ENCODE peak calls at places on chromosomes 7 and 10, in seven cellular contexts. T, O, M, U, N, I and G are unnamed samples.

GRCh38 chr7:14821757-14822480 is 80.6 kb downstream of the DGKB start:
- DNase-seq in N (no peak), M (peak; percentile 47), O (no peak), I (no peak), T (no peak), U (no peak), G (no peak)

GRCh38 chr7:6147627-6148026 is 116.5 kb downstream of the ANKRD61 start:
- DNase-seq in N (no peak), O (no peak), U (no peak), M (no peak), I (no peak), T (no peak), G (no peak)

GRCh38 chr10:127354992-127355391 is 158.6 kb upstream of the INSYN2A start:
- DNase-seq in I (peak; percentile 15), M (no peak), O (no peak), T (no peak), N (no peak), U (no peak), G (no peak)

GRCh38 chr7:158029431-158029938 is 558.1 kb downstream of the PTPRN2 start:
- DNase-seq in N (no peak), I (no peak), U (no peak), M (no peak), O (no peak), T (no peak), G (no peak)

GRCh38 chr7:5393748-5394147 is 29.9 kb downstream of the TNRC18 start:
- DNase-seq in O (no peak), M (no peak), U (no peak), I (no peak), N (no peak), T (no peak), G (no peak)

GRCh38 chr7:22589641-22590141 is 89.7 kb upstream of the STEAP1B start:
- DNase-seq in I (no peak), N (peak; percentile 35), O (no peak), U (no peak), T (peak; percentile 14), M (peak; percentile 81), G (no peak)

GRCh38 chr7:81244213-81244612 is 325.4 kb upstream of the SEMA3C start:
- DNase-seq in M (peak; percentile 35), U (no peak), T (no peak), O (no peak), N (peak; percentile 10), I (peak; percentile 4), G (no peak)

GRCh38 chr7:150324366-150324961 is 1.1 kb upstream of the ACTR3C start:
- DNase-seq in I (peak; percentile 28), U (no peak), N (no peak), T (no peak), M (peak; percentile 11), O (no peak), G (no peak)

GRCh38 chr10:25896421-25896820 is 37.6 kb upstream of the MYO3A start:
- DNase-seq in N (no peak), T (peak; percentile 44), U (no peak), O (no peak), I (no peak), M (no peak), G (peak; percentile 84)

GRCh38 chr7:106041140-106041717 is 70.9 kb downstream of the SYPL1 start:
- DNase-seq in T (peak; percentile 59), I (peak; percentile 81), U (no peak), O (peak; percentile 83), N (peak; percentile 59), M (peak; percentile 29), G (peak; percentile 87)

DNA sequence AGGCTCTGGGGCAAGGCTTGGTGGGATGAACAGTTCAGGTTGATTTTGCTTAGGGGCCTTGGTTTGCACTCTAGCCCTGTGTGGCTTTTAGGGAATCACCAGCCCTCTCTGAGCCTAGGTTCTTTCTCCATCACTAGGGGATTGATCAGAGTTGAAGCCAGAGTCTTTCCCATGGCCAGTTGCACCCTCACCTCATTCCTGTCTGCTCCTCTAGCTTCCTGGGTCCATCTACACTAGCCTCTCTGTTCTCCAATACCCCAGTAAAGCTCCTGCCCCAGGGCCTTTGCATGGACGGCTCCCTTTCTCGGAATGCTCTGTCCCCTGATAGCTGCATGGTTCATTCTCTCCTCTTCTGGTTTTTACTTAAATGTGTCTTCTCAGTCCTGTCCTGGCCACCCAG is 40.4 kb downstream of the SORCS3 start:
- DNase-seq in M (no peak), I (no peak), U (no peak), T (no peak), O (no peak), N (no peak), G (no peak)
- H3K27me3 ChIP-seq in M (no peaks in the 10 kb centered on the region), I (no peaks in the 10 kb centered on the region), U (peaks cover 6% of the 10 kb centered on the region), T (peaks cover 4% of the 10 kb centered on the region), O (no peaks in the 10 kb centered on the region), N (no peaks in the 10 kb centered on the region), G (no peaks in the 10 kb centered on the region)

GRCh38 chr7:107043916-107044346 is 574 bp upstream of the PRKAR2B start:
- DNase-seq in N (no peak), I (no peak), U (no peak), M (peak; percentile 4), O (no peak), T (no peak), G (no peak)

GRCh38 chr7:107046511-107047259 is 2.2 kb downstream of the PRKAR2B start:
- DNase-seq in N (no peak), U (no peak), I (no peak), T (no peak), O (no peak), M (no peak), G (no peak)

GRCh38 chr7:107045980-107046379 is 1.5 kb downstream of the PRKAR2B start:
- DNase-seq in T (no peak), N (peak; percentile 81), M (peak; percentile 61), I (no peak), U (no peak), O (no peak), G (no peak)

GRCh38 chr7:107044347-107045194 is at the start of gene PRKAR2B:
- DNase-seq in I (peak; percentile 76), M (peak; percentile 64), N (peak; percentile 80), O (peak; percentile 88), U (peak; percentile 44), T (peak; percentile 90), G (peak; percentile 89)

GRCh38 chr7:107045195-107045960 is 873 bp downstream of the PRKAR2B start:
- DNase-seq in I (no peak), T (peak; percentile 35), O (no peak), N (no peak), M (peak; percentile 5), U (no peak), G (peak; percentile 43)
- H2BK5ac ChIP-seq in I (no peak overlapping the region), T (peak overlapping the region; percentile 88), O (no peak overlapping the region), N (no peak overlapping the region), M (no peak overlapping the region), U (peak overlapping the region; percentile 46), G (no peak overlapping the region)

GRCh38 chr7:137933270-137934017 is 68.4 kb downstream of the CREB3L2 start:
- DNase-seq in M (peak; percentile 83), T (no peak), O (no peak), U (no peak), N (peak; percentile 75), I (peak; percentile 59), G (peak; percentile 72)

GRCh38 chr7:137930616-137931015 is 71.3 kb downstream of the CREB3L2 start:
- DNase-seq in M (peak; percentile 97), N (peak; percentile 54), I (peak; percentile 94), O (no peak), T (no peak), U (no peak), G (no peak)

GRCh38 chr7:137931823-137932222 is 70.1 kb downstream of the CREB3L2 start:
- DNase-seq in T (no peak), O (no peak), U (no peak), I (no peak), M (no peak), N (no peak), G (no peak)

GRCh38 chr7:137934176-137934826 is 67.6 kb downstream of the CREB3L2 start:
- DNase-seq in T (no peak), I (no peak), O (no peak), M (no peak), N (no peak), U (no peak), G (no peak)

DNA sequence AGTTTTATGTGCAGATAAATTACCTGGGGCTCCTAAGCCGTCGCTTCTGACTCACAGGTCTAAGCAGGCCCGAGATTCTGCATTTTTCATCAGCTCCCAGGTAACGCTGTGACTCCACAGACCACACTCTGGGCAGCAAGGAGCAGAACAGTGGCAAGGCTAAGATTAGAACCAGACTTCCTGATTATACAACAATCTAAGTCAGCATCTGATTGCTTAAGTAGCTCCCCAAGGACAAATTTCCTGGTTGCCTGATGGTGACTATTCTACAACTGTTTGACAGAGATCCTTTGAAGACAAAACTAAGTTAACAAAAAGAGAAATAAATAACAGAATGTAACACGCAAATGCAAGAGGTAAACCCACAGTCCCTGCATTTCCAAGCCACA is 69.0 kb downstream of the CREB3L2 start:
- DNase-seq in N (peak; percentile 92), U (no peak), O (no peak), M (peak; percentile 77), T (no peak), I (peak; percentile 50), G (peak; percentile 62)
- H3K4me2 ChIP-seq in N (no peak overlapping the region), U (no peak overlapping the region), O (no peak overlapping the region), M (peak overlapping the region; percentile 67), T (no peak overlapping the region), I (peak overlapping the region; percentile 27), G (no peak overlapping the region)

GRCh38 chr10:101297901-101298451 is 56.0 kb upstream of the BTRC start:
- DNase-seq in N (peak; percentile 36), I (peak; percentile 67), O (peak; percentile 88), U (peak; percentile 74), M (peak; percentile 39), T (peak; percentile 74), G (peak; percentile 82)
- H3K27me3 ChIP-seq in N (peaks cover 81% of the 10 kb centered on the region), I (peaks cover 5% of the 10 kb centered on the region), O (peaks cover 7% of the 10 kb centered on the region), U (peaks cover 30% of the 10 kb centered on the region), M (peaks cover 68% of the 10 kb centered on the region), T (peaks cover 82% of the 10 kb centered on the region), G (peaks cover 3% of the 10 kb centered on the region)

DNA sequence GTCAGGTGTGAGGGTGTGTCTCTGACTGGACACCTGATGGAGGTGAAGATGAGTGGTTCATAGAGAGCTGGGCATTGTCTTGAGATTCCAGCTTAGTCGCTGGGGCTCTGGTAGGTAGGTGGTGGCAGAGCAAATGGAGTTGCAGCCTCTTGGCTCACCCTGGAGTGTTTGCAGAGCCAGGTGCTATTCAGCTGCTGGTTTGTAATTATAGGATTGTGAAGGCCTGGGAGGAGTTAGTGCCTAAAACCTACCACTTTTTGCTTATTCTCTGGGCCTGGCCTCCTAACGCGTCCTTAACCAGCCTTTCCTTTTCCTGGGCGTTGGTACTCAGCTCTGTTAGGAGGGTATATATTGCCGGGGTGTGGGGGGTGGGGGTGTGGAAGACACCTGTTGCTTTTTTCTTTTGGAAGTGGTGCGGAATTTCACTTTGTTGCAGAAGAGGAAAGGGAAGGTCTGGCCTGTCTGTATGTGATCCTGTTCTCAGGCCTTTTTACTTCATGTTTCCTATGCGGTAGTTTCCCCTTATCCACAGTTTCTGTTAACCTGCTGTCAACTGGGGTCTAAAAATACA is 3.2 kb downstream of the PPRC1 start:
- DNase-seq in M (no peak), I (no peak), O (no peak), N (no peak), T (no peak), U (no peak), G (no peak)
- H2BK5ac ChIP-seq in M (no peak overlapping the region), I (no peak overlapping the region), O (no peak overlapping the region), N (no peak overlapping the region), T (no peak overlapping the region), U (no peak overlapping the region), G (no peak overlapping the region)